ENCODE peak calls at places on chromosome 11, in six cellular contexts. One of them, this sample, is unnamed.

GRCh38 chr11:11519184-11519583 is 102.6 kb downstream of the GALNT18 start:
- DNase-seq in heart left ventricle: no peak
- DNase-seq in Peyer's patch: no peak
- DNase-seq in WERI-Rb-1: no peak
- DNase-seq in upper lobe of left lung: peak
- DNase-seq in CD8-positive, alpha-beta T cell: no peak
- DNase-seq in this sample: no peak

GRCh38 chr11:23696712-23697111 is 800.1 kb upstream of the LUZP2 start:
- DNase-seq in WERI-Rb-1: no peak
- DNase-seq in upper lobe of left lung: no peak
- DNase-seq in heart left ventricle: no peak
- DNase-seq in Peyer's patch: no peak
- DNase-seq in CD8-positive, alpha-beta T cell: no peak
- DNase-seq in this sample: no peak

GRCh38 chr11:132126973-132127900 is 756.8 kb downstream of the NTM start:
- DNase-seq in upper lobe of left lung: no peak
- DNase-seq in WERI-Rb-1: peak
- DNase-seq in CD8-positive, alpha-beta T cell: no peak
- DNase-seq in heart left ventricle: peak
- DNase-seq in Peyer's patch: peak
- DNase-seq in this sample: no peak

GRCh38 chr11:6962141-6962540 is 35.9 kb downstream of the ZNF215 start:
- DNase-seq in WERI-Rb-1: no peak
- DNase-seq in Peyer's patch: no peak
- DNase-seq in heart left ventricle: no peak
- DNase-seq in CD8-positive, alpha-beta T cell: no peak
- DNase-seq in upper lobe of left lung: no peak
- DNase-seq in this sample: no peak

GRCh38 chr11:56876621-56877312 is 111.9 kb upstream of the OR5AK2 start:
- DNase-seq in WERI-Rb-1: no peak
- DNase-seq in upper lobe of left lung: no peak
- DNase-seq in CD8-positive, alpha-beta T cell: no peak
- DNase-seq in Peyer's patch: no peak
- DNase-seq in heart left ventricle: no peak
- DNase-seq in this sample: no peak

GRCh38 chr11:61494341-61495038 is 14.1 kb upstream of the LRRC10B start:
- DNase-seq in WERI-Rb-1: no peak
- DNase-seq in heart left ventricle: peak
- DNase-seq in Peyer's patch: no peak
- DNase-seq in CD8-positive, alpha-beta T cell: no peak
- DNase-seq in upper lobe of left lung: no peak
- DNase-seq in this sample: no peak

GRCh38 chr11:32576456-32576855 is 7.2 kb upstream of the EIF3M start:
- DNase-seq in heart left ventricle: no peak
- DNase-seq in upper lobe of left lung: no peak
- DNase-seq in Peyer's patch: no peak
- DNase-seq in CD8-positive, alpha-beta T cell: no peak
- DNase-seq in WERI-Rb-1: no peak
- DNase-seq in this sample: no peak

GRCh38 chr11:131672191-131672590 is 301.8 kb downstream of the NTM start:
- DNase-seq in CD8-positive, alpha-beta T cell: no peak
- DNase-seq in Peyer's patch: no peak
- DNase-seq in upper lobe of left lung: peak
- DNase-seq in WERI-Rb-1: no peak
- DNase-seq in heart left ventricle: peak
- DNase-seq in this sample: no peak

GRCh38 chr11:107496011-107496410 is 38.4 kb upstream of the CWF19L2 start:
- DNase-seq in Peyer's patch: no peak
- DNase-seq in CD8-positive, alpha-beta T cell: no peak
- DNase-seq in heart left ventricle: no peak
- DNase-seq in WERI-Rb-1: no peak
- DNase-seq in upper lobe of left lung: no peak
- DNase-seq in this sample: no peak

GRCh38 chr11:100789500-100789899 is 102.4 kb downstream of the ARHGAP42 start:
- DNase-seq in CD8-positive, alpha-beta T cell: no peak
- DNase-seq in heart left ventricle: peak
- DNase-seq in Peyer's patch: no peak
- DNase-seq in upper lobe of left lung: no peak
- DNase-seq in WERI-Rb-1: no peak
- DNase-seq in this sample: no peak

GRCh38 chr11:125364085-125364822 is 131.8 kb downstream of the FEZ1 start:
- DNase-seq in CD8-positive, alpha-beta T cell: no peak
- DNase-seq in WERI-Rb-1: no peak
- DNase-seq in Peyer's patch: no peak
- DNase-seq in heart left ventricle: no peak
- DNase-seq in upper lobe of left lung: no peak
- DNase-seq in this sample: no peak

GRCh38 chr11:103659743-103660142 is 376.7 kb upstream of the DDI1 start:
- DNase-seq in heart left ventricle: no peak
- DNase-seq in WERI-Rb-1: no peak
- DNase-seq in CD8-positive, alpha-beta T cell: no peak
- DNase-seq in Peyer's patch: no peak
- DNase-seq in upper lobe of left lung: no peak
- DNase-seq in this sample: no peak

DNA sequence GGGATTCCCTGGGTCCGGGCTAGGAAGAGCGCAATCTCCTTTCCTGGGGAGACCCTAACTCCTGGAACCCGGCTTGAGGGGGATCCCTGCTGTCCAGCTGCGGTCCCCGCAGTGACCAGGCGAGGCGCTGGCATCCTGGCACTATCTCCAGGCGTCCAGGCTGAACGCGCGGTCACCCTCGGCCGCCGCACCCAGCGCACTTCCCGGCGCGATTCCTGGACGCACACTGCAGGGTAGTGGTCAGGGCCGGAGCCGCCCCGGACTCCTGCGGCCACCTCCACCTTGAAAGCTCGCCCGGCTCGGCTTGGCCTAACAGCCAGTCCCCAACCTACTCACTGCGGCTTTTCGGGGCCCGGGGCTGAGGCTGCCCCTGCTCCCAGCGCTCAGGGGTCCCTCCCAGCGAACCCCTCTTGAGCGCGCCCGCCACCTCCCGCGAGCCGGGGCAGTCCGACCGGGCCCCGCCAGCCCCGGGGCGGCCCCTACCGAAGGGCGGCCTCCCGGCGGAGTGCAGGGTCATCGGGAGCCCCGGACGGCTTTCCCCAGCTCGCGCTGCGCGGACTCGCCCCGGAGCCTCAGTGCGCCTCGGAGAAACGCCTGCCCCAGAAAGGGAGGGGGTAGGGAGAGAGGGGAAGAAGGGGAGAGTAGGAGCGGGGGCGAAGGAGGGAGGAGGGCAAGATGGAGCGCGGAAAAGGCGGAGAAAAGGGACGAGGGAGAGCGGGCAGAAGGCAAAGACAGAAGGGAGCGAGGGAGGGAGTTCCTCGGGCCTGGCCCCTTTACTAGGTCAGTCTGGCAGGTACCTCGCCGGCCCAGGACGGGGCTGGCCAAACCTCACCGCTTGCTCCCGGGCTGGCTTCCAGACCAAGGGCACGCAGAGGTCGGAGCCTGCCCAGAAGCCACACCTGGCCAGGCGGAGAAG is 1.0 kb downstream of the POU2AF3 start:
- DNase-seq in CD8-positive, alpha-beta T cell: no peak
- DNase-seq in upper lobe of left lung: peak
- DNase-seq in heart left ventricle: peak
- DNase-seq in WERI-Rb-1: peak
- DNase-seq in Peyer's patch: peak
- DNase-seq in this sample: no peak
- TF ChIP-seq CTCF in CD8-positive, alpha-beta T cell: no peak
- TF ChIP-seq CTCF in upper lobe of left lung: peak
- TF ChIP-seq CTCF in heart left ventricle: peak
- TF ChIP-seq CTCF in WERI-Rb-1: peak
- TF ChIP-seq CTCF in Peyer's patch: peak
- TF ChIP-seq CTCF in this sample: no peak

DNA sequence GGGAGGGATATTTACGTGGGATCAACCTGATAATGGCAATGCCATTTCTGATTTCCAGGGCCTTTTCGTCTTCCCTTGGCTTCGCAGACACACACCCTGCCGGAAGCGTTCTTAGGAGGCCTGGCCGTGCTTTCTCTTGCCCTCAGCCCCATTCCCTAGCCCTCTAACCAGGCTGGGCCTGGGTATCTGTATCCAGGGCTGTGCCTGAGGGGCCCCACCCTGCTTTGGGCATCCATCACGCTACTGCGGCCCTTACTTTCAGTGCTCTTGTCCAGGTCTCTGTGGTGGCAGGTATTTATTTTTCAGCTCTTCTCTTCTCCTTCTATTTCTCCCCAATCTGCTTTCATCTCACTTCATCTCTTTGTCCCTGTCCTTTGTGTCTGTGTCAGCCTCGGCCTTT is 105.0 kb downstream of the ZBTB16 start:
- DNase-seq in upper lobe of left lung: no peak
- DNase-seq in heart left ventricle: no peak
- DNase-seq in CD8-positive, alpha-beta T cell: no peak
- DNase-seq in WERI-Rb-1: no peak
- DNase-seq in Peyer's patch: no peak
- DNase-seq in this sample: no peak
- H3K27ac ChIP-seq in upper lobe of left lung: peak
- H3K27ac ChIP-seq in heart left ventricle: peak
- H3K27ac ChIP-seq in CD8-positive, alpha-beta T cell: no peak
- H3K27ac ChIP-seq in WERI-Rb-1: no peak
- H3K27ac ChIP-seq in Peyer's patch: peak
- H3K27ac ChIP-seq in this sample: no peak

DNA sequence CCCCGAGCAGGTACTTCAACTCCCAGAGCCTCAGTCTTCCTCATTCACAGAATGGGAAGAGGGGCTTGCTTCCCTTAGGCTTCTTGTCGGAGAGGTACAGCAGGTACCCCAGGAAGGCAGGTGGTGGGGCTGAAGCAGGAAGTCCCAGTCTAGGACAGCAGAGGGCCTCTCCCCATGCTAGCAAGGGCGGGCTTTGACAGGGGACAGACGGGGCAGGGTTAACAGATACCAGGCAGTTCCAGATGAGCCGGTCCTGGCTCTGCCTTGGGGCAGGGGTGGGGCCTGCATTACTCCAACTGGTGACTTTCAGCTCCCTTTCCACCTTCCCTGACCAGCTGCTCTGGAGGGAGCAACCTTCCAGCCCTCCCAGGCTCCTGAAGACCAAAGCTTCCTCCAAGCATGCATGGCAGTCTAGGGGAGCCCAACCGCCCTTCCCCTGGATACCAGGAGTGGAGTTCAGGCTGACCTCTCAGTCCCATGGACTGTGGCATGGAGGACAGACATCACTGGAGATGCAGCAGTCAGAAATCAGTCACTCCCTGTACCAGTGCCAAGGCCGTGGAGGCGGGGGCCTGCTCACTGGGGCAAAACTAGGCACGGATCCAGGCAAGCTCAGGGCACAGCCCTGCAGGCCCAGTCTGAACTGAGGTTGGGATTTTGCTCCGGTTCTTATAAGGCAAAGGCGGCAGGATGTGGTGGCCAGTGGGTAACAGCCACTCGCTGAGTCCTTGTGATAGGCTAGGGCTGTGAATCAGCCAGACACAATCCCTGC is 60.5 kb downstream of the NAT10 start:
- DNase-seq in WERI-Rb-1: no peak
- DNase-seq in CD8-positive, alpha-beta T cell: no peak
- DNase-seq in upper lobe of left lung: no peak
- DNase-seq in heart left ventricle: peak
- DNase-seq in Peyer's patch: no peak
- DNase-seq in this sample: no peak
- TF ChIP-seq CTCF in WERI-Rb-1: peak
- TF ChIP-seq CTCF in CD8-positive, alpha-beta T cell: no peak
- TF ChIP-seq CTCF in upper lobe of left lung: no peak
- TF ChIP-seq CTCF in heart left ventricle: no peak
- TF ChIP-seq CTCF in Peyer's patch: no peak
- TF ChIP-seq CTCF in this sample: peak

GRCh38 chr11:15119826-15120225 is 5.1 kb downstream of the INSC start:
- DNase-seq in Peyer's patch: no peak
- DNase-seq in WERI-Rb-1: no peak
- DNase-seq in heart left ventricle: no peak
- DNase-seq in CD8-positive, alpha-beta T cell: no peak
- DNase-seq in upper lobe of left lung: no peak
- DNase-seq in this sample: no peak

GRCh38 chr11:15123849-15124248 is 9.1 kb downstream of the INSC start:
- DNase-seq in Peyer's patch: no peak
- DNase-seq in WERI-Rb-1: no peak
- DNase-seq in upper lobe of left lung: no peak
- DNase-seq in heart left ventricle: no peak
- DNase-seq in CD8-positive, alpha-beta T cell: no peak
- DNase-seq in this sample: no peak

GRCh38 chr11:15128621-15129020 is 13.9 kb downstream of the INSC start:
- DNase-seq in CD8-positive, alpha-beta T cell: no peak
- DNase-seq in upper lobe of left lung: no peak
- DNase-seq in heart left ventricle: no peak
- DNase-seq in WERI-Rb-1: no peak
- DNase-seq in Peyer's patch: no peak
- DNase-seq in this sample: no peak

GRCh38 chr11:15127341-15127740 is 12.6 kb downstream of the INSC start:
- DNase-seq in Peyer's patch: no peak
- DNase-seq in upper lobe of left lung: no peak
- DNase-seq in heart left ventricle: no peak
- DNase-seq in CD8-positive, alpha-beta T cell: no peak
- DNase-seq in WERI-Rb-1: no peak
- DNase-seq in this sample: no peak

GRCh38 chr11:15124528-15124927 is 9.8 kb downstream of the INSC start:
- DNase-seq in heart left ventricle: no peak
- DNase-seq in CD8-positive, alpha-beta T cell: no peak
- DNase-seq in upper lobe of left lung: no peak
- DNase-seq in WERI-Rb-1: no peak
- DNase-seq in Peyer's patch: no peak
- DNase-seq in this sample: no peak
- H3K27ac ChIP-seq in heart left ventricle: no peak
- H3K27ac ChIP-seq in CD8-positive, alpha-beta T cell: no peak
- H3K27ac ChIP-seq in upper lobe of left lung: no peak
- H3K27ac ChIP-seq in WERI-Rb-1: no peak
- H3K27ac ChIP-seq in Peyer's patch: no peak
- H3K27ac ChIP-seq in this sample: no peak

DNA sequence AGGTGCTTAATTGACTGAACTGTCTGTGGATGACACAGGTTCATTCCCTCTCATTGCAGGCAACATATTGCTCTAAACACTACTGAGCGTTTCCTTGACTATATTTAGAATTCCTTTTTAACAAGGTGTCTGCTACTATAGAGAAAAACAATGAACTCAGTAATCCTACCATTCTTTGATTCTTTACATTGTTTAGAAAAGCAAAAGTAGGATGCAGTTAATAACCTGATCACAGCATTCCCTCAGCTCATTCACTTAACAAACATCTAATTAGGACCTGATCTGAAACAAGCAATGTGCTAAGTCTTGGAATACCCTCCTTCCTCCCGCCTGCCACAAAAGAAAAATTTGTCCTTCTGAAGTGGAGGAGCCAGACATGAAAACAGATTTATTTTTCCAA is 313.1 kb downstream of the LRRC4C start:
- DNase-seq in WERI-Rb-1: no peak
- DNase-seq in heart left ventricle: no peak
- DNase-seq in CD8-positive, alpha-beta T cell: no peak
- DNase-seq in Peyer's patch: no peak
- DNase-seq in upper lobe of left lung: no peak
- DNase-seq in this sample: no peak
- TF ChIP-seq CTCF in WERI-Rb-1: no peak
- TF ChIP-seq CTCF in heart left ventricle: no peak
- TF ChIP-seq CTCF in CD8-positive, alpha-beta T cell: no peak
- TF ChIP-seq CTCF in Peyer's patch: no peak
- TF ChIP-seq CTCF in upper lobe of left lung: no peak
- TF ChIP-seq CTCF in this sample: no peak

DNA sequence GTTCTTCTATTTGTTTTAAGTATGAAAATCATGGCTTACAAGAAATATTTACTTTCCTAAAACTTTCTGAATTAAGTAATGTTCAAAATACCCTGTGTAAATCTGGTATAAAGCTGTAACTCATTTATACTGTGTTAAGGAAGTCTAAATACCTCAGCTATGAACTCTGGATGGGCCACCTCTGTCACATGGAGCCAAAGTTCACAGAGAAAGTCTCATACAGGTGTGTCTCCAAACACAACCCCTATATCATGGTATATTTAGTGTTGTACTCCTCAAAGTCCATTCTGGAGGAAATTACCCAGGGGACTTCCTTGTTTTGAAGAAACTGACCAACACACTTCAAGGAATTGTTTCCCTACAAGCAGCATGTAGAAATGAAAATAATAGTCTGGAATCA is 909.2 kb upstream of the TENM4 start:
- DNase-seq in WERI-Rb-1: no peak
- DNase-seq in heart left ventricle: no peak
- DNase-seq in CD8-positive, alpha-beta T cell: no peak
- DNase-seq in Peyer's patch: no peak
- DNase-seq in upper lobe of left lung: no peak
- DNase-seq in this sample: no peak
- H3K27ac ChIP-seq in WERI-Rb-1: no peak
- H3K27ac ChIP-seq in heart left ventricle: no peak
- H3K27ac ChIP-seq in CD8-positive, alpha-beta T cell: no peak
- H3K27ac ChIP-seq in Peyer's patch: no peak
- H3K27ac ChIP-seq in upper lobe of left lung: no peak
- H3K27ac ChIP-seq in this sample: no peak

This sample was measured in OCI-LY7.